ENCODE peak calls at places on chromosomes 11 and 22, in four cellular contexts. V, R, O and W are unnamed samples.

GRCh38 chr22:19800761-19801244 is 40.2 kb downstream of the TBX1 start:
- DNase-seq in V (peak), O (peak), R (peak), W (peak)

GRCh38 chr11:47171856-47172255 is 4.8 kb downstream of the ARFGAP2 start:
- DNase-seq in R (no peak), O (no peak), V (no peak), W (no peak)

GRCh38 chr11:33617672-33618362 is 82.8 kb downstream of the C11orf91 start:
- DNase-seq in O (peak), V (no peak), R (peak), W (no peak)

GRCh38 chr11:79006854-79007253 is 432.2 kb upstream of the NARS2 start:
- DNase-seq in O (no peak), V (no peak), R (no peak), W (no peak)

GRCh38 chr22:46010177-46010867 is 33.4 kb upstream of the WNT7B start:
- DNase-seq in R (no peak), O (peak), V (no peak), W (no peak)

GRCh38 chr11:119516060-119516459 is 93.1 kb upstream of the THY1 start:
- DNase-seq in V (no peak), O (peak), R (no peak), W (no peak)

GRCh38 chr22:27971926-27972325 is 52.9 kb upstream of the PITPNB start:
- DNase-seq in O (no peak), V (no peak), R (no peak), W (no peak)

GRCh38 chr22:37818397-37819099 is 4.6 kb upstream of the GALR3 start:
- DNase-seq in O (peak), V (peak), R (peak), W (peak)

GRCh38 chr22:43994416-43994815 is 29.7 kb upstream of the PARVB start:
- DNase-seq in V (no peak), R (no peak), O (no peak), W (no peak)

GRCh38 chr11:13837286-13837685 is 125.2 kb upstream of the SPON1 start:
- DNase-seq in V (no peak), O (peak), R (no peak), W (no peak)

GRCh38 chr11:92711913-92712312 is 257.5 kb upstream of the MTNR1B start:
- DNase-seq in R (no peak), O (peak), V (no peak), W (no peak)

GRCh38 chr11:2860636-2861035 is 24.9 kb downstream of the CDKN1C start:
- DNase-seq in V (peak), O (peak), R (no peak), W (peak)